ENCODE peak calls at places on chromosomes 5 and 9, in seven cellular contexts. E, R, S, X, O, J and Y are unnamed samples.

GRCh38 chr5:61320860-61321259 is 11.2 kb upstream of the ZSWIM6 start:
- DNase-seq in E (no peak), R (no peak), S (no peak), X (no peak), O (no peak), J (no peak), Y (no peak)

GRCh38 chr9:87573841-87574342 is 76.2 kb downstream of the DAPK1 start:
- DNase-seq in E (no peak), R (no peak), S (no peak), X (no peak), O (no peak), J (no peak), Y (no peak)

GRCh38 chr5:139297439-139298133 is 4.0 kb downstream of the MATR3 start:
- DNase-seq in E (no peak), R (no peak), S (no peak), X (no peak), O (no peak), J (no peak), Y (no peak)

GRCh38 chr9:132946216-132946615 is 1.8 kb upstream of the TSC1 start:
- DNase-seq in E (no peak), R (no peak), S (no peak), X (no peak), O (no peak), J (no peak), Y (no peak)

GRCh38 chr9:107049046-107049824 is 186.3 kb downstream of the ZNF462 start:
- DNase-seq in E (no peak), R (no peak), S (no peak), X (no peak), O (no peak), J (no peak), Y (no peak)

GRCh38 chr5:39605966-39606591 is 181.3 kb upstream of the DAB2 start:
- DNase-seq in E (no peak), R (no peak), S (no peak), X (no peak), O (no peak), J (no peak), Y (no peak)

GRCh38 chr5:68255305-68256130 is 40.0 kb downstream of the PIK3R1 start:
- DNase-seq in E (no peak), R (no peak), S (no peak), X (no peak), O (no peak), J (no peak), Y (no peak)

GRCh38 chr9:13817754-13818278 is 496.1 kb downstream of the NFIB start:
- DNase-seq in E (no peak), R (no peak), S (no peak), X (no peak), O (no peak), J (no peak), Y (no peak)

GRCh38 chr5:74040811-74041491 is 415.0 kb downstream of the ARHGEF28 start:
- DNase-seq in E (no peak), R (peak; percentile 65), S (no peak), X (no peak), O (no peak), J (no peak), Y (peak; percentile 29)

GRCh38 chr5:135999396-136000139 is 29.2 kb upstream of the TGFBI start:
- DNase-seq in E (no peak), R (no peak), S (no peak), X (no peak), O (no peak), J (no peak), Y (no peak)

GRCh38 chr5:139275536-139276297 is 17.8 kb upstream of the MATR3 start:
- DNase-seq in E (no peak), R (no peak), S (no peak), X (no peak), O (no peak), J (no peak), Y (no peak)